ENCODE peak calls at places on chromosome 16, in six cellular contexts. X is lower lobe of right lung; P is kidney; W is T-helper 1 cell; U is stimulated activated CD8-positive, alpha-beta memory T cell treated with anti-CD3 and anti-CD28 coated beads, Interleukin-15, amount 100 ng/mL, for 24 hours; V is activated CD8-positive, alpha-beta memory T cell treated with anti-CD3 and anti-CD28 coated beads for 1 hour. N is an unnamed sample.

GRCh38 chr16:71591917-71592316 is 15.0 kb upstream of the TAT start:
- DNase-seq in X (no peak), P (no peak), W (no peak), U (no peak), V (no peak), N (no peak)

GRCh38 chr16:20830372-20830771 is 24.0 kb downstream of the REXO5 start:
- DNase-seq in X (no peak), P (no peak), W (no peak), U (no peak), V (no peak), N (no peak)

GRCh38 chr16:11032000-11032921 is 87.9 kb downstream of the CLEC16A start:
- DNase-seq in X (no peak), P (no peak), W (no peak), U (no peak), V (no peak), N (no peak)

GRCh38 chr16:56879276-56879675 is 14.3 kb downstream of the SLC12A3 start:
- DNase-seq in X (no peak), P (no peak), W (no peak), U (no peak), V (no peak), N (no peak)

GRCh38 chr16:54411555-54411954 is 125.0 kb upstream of the IRX3 start:
- DNase-seq in X (no peak), P (no peak), W (no peak), U (no peak), V (no peak), N (no peak)

GRCh38 chr16:52547001-52547833 is at the start of gene TOX3:
- DNase-seq in X (no peak), P (peak; percentile 80), W (no peak), U (no peak), V (no peak), N (peak; percentile 86)

GRCh38 chr16:88007321-88007731 is 56.1 kb downstream of the BANP start:
- DNase-seq in X (no peak), P (no peak), W (no peak), U (no peak), V (no peak), N (no peak)

GRCh38 chr16:11494029-11494428 is 92.7 kb downstream of the LITAF start:
- DNase-seq in X (no peak), P (no peak), W (no peak), U (no peak), V (no peak), N (no peak)

GRCh38 chr16:30472328-30472942 is at the start of gene ITGAL:
- DNase-seq in X (peak; percentile 84), P (no peak), W (peak; percentile 63), U (peak; percentile 44), V (peak; percentile 63), N (no peak)

GRCh38 chr16:77624085-77624484 is 98.2 kb upstream of the NUDT7 start:
- DNase-seq in X (no peak), P (no peak), W (no peak), U (no peak), V (no peak), N (no peak)

GRCh38 chr16:15947983-15948509 is 1.4 kb upstream of the ABCC1 start:
- DNase-seq in X (no peak), P (no peak), W (no peak), U (no peak), V (no peak), N (no peak)

GRCh38 chr16:28880589-28880915 is 2.3 kb downstream of the ATP2A1 start:
- DNase-seq in X (no peak), P (peak; percentile 71), W (no peak), U (no peak), V (no peak), N (no peak)

GRCh38 chr16:67346328-67346727 is 19.7 kb downstream of the LRRC36 start:
- DNase-seq in X (no peak), P (no peak), W (no peak), U (no peak), V (no peak), N (no peak)

GRCh38 chr16:11868412-11868980 is 17.2 kb upstream of the RSL1D1 start:
- DNase-seq in X (no peak), P (no peak), W (no peak), U (no peak), V (no peak), N (no peak)

GRCh38 chr16:75805946-75806345 is 79.7 kb upstream of the CPHXL start:
- DNase-seq in X (no peak), P (no peak), W (no peak), U (no peak), V (no peak), N (no peak)

GRCh38 chr16:83211711-83212110 is 584.9 kb downstream of the CDH13 start:
- DNase-seq in X (no peak), P (no peak), W (no peak), U (no peak), V (no peak), N (no peak)

GRCh38 chr16:14249291-14250032 is 178.3 kb downstream of the MRTFB start:
- DNase-seq in X (no peak), P (no peak), W (no peak), U (no peak), V (peak; percentile 22), N (no peak)

GRCh38 chr16:25052530-25052929 is 37.4 kb upstream of the ARHGAP17 start:
- DNase-seq in X (no peak), P (no peak), W (no peak), U (no peak), V (no peak), N (no peak)

GRCh38 chr16:68284847-68285246 is 20.5 kb downstream of the SLC7A6 start:
- DNase-seq in X (no peak), P (no peak), W (no peak), U (no peak), V (no peak), N (no peak)